ENCODE peak calls at places on chromosomes 16 and 17, in seven cellular contexts. O is mesothelial cell of epicardium, I is fibroblast of mammary gland, G is pancreas, Y is astrocyte of the spinal cord, P is fibroblast of lung, V is H9. F is an unnamed sample.

GRCh38 chr17:77724876-77725615 is 233.5 kb upstream of the TNRC6C start:
- DNase-seq in O (no peak), I (no peak), G (no peak), Y (no peak), P (no peak), V (peak), F (no peak)

GRCh38 chr17:21301593-21302550 is 17.4 kb downstream of the MAP2K3 start:
- DNase-seq in O (no peak), I (no peak), G (peak), Y (no peak), P (no peak), V (no peak), F (no peak)

GRCh38 chr17:69067274-69068047 is 6.7 kb upstream of the ABCA9 start:
- DNase-seq in O (no peak), I (no peak), G (no peak), Y (no peak), P (no peak), V (peak), F (no peak)

GRCh38 chr17:82314721-82315605 is 2.4 kb downstream of the CD7 start:
- DNase-seq in O (no peak), I (no peak), G (no peak), Y (no peak), P (no peak), V (no peak), F (no peak)

GRCh38 chr17:79041723-79042420 is 17.9 kb downstream of the C1QTNF1 start:
- DNase-seq in O (no peak), I (peak), G (no peak), Y (no peak), P (no peak), V (no peak), F (no peak)

GRCh38 chr17:59786536-59787319 is 79.3 kb downstream of the VMP1 start:
- DNase-seq in O (no peak), I (peak), G (no peak), Y (peak), P (peak), V (peak), F (peak)

GRCh38 chr16:56481468-56482112 is 30.2 kb downstream of the OGFOD1 start:
- DNase-seq in O (no peak), I (peak), G (no peak), Y (peak), P (peak), V (no peak), F (no peak)

GRCh38 chr16:17451835-17452234 is 18.9 kb downstream of the XYLT1 start:
- DNase-seq in O (no peak), I (no peak), G (no peak), Y (no peak), P (no peak), V (no peak), F (no peak)

GRCh38 chr16:28136751-28137434 is 73.4 kb upstream of the GSG1L start:
- DNase-seq in O (no peak), I (no peak), G (no peak), Y (no peak), P (no peak), V (no peak), F (no peak)

GRCh38 chr17:35086931-35087573 is 23.5 kb upstream of the RFFL start:
- DNase-seq in O (no peak), I (no peak), G (no peak), Y (no peak), P (no peak), V (no peak), F (no peak)

GRCh38 chr17:72943826-72944689 is 148.4 kb downstream of the SLC39A11 start:
- DNase-seq in O (no peak), I (peak), G (no peak), Y (no peak), P (no peak), V (no peak), F (no peak)

GRCh38 chr17:9936075-9936474 is 31.0 kb upstream of the RCVRN start:
- DNase-seq in O (no peak), I (no peak), G (no peak), Y (no peak), P (no peak), V (no peak), F (no peak)

GRCh38 chr17:70552230-70552981 is 383.1 kb downstream of the KCNJ2 start:
- DNase-seq in O (no peak), I (peak), G (no peak), Y (peak), P (peak), V (peak), F (no peak)

GRCh38 chr16:24977673-24978065 is 37.5 kb downstream of the ARHGAP17 start:
- DNase-seq in O (no peak), I (peak), G (no peak), Y (peak), P (peak), V (no peak), F (no peak)

GRCh38 chr16:85168732-85169256 is 56.5 kb upstream of the CIBAR2 start:
- DNase-seq in O (no peak), I (peak), G (peak), Y (no peak), P (peak), V (no peak), F (no peak)

GRCh38 chr16:5158494-5158893 is 60.9 kb upstream of the EEF2KMT start:
- DNase-seq in O (no peak), I (no peak), G (no peak), Y (no peak), P (no peak), V (no peak), F (no peak)

GRCh38 chr16:85222151-85222863 is 110.0 kb upstream of the CIBAR2 start:
- DNase-seq in O (no peak), I (no peak), G (no peak), Y (peak), P (peak), V (no peak), F (no peak)

GRCh38 chr17:17044846-17045561 is 2.7 kb downstream of the MPRIP start:
- DNase-seq in O (no peak), I (peak), G (no peak), Y (peak), P (peak), V (peak), F (peak)

GRCh38 chr17:50060951-50061712 is 5.2 kb downstream of the ITGA3 start:
- DNase-seq in O (no peak), I (peak), G (no peak), Y (peak), P (peak), V (no peak), F (no peak)

GRCh38 chr16:22646948-22647556 is 136.4 kb downstream of the NPIPB5 start:
- DNase-seq in O (no peak), I (no peak), G (no peak), Y (no peak), P (no peak), V (peak), F (no peak)

GRCh38 chr17:68491864-68492263 is 20.4 kb upstream of the PRKAR1A start:
- DNase-seq in O (no peak), I (peak), G (no peak), Y (no peak), P (no peak), V (no peak), F (no peak)

GRCh38 chr16:73601911-73602310 is 554.0 kb upstream of the ZFHX3 start:
- DNase-seq in O (no peak), I (no peak), G (no peak), Y (no peak), P (no peak), V (no peak), F (no peak)
- TF ChIP-seq CTCF in O (no peak), I (no peak), G (no peak), Y (no peak), P (no peak), V (no peak), F (no peak)

GRCh38 chr17:8185580-8186445 is 4.2 kb downstream of the BORCS6 start:
- DNase-seq in O (peak), I (peak), G (peak), Y (peak), P (peak), V (peak), F (peak)

GRCh38 chr17:8187517-8188407 is 2.2 kb downstream of the BORCS6 start:
- DNase-seq in O (peak), I (peak), G (peak), Y (peak), P (peak), V (peak), F (peak)

GRCh38 chr17:8188408-8188839 is 1.6 kb downstream of the BORCS6 start:
- DNase-seq in O (no peak), I (no peak), G (peak), Y (no peak), P (no peak), V (no peak), F (no peak)

GRCh38 chr17:8186787-8187516 is 3.0 kb downstream of the BORCS6 start:
- DNase-seq in O (peak), I (peak), G (peak), Y (peak), P (peak), V (peak), F (peak)

DNA sequence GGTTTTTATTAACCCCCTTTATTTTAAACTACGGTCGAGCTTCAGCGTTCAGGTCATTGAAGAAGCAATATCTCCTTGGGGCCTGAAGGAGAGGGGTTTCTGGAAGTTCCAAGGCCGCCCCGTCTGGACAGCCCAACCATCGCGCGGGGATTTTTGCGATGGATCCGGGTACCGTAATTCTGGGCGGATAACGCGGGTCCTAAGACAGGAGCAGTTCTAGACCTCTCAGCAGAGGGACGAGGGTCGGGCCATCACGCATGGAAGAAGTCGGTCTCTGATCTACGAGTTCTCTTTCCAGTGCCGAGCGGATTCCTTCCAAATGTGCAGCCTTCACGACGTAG is 3.6 kb downstream of the BORCS6 start:
- DNase-seq in O (no peak), I (no peak), G (no peak), Y (no peak), P (no peak), V (no peak), F (no peak)
- TF ChIP-seq CTCF in O (peak), I (no peak), G (no peak), Y (no peak), P (no peak), V (no peak), F (no peak)

GRCh38 chr16:14378684-14379467 is 251.2 kb downstream of the PARN start:
- DNase-seq in O (no peak), I (peak), G (no peak), Y (peak), P (no peak), V (no peak), F (no peak)
- TF ChIP-seq CTCF in O (no peak), I (peak), G (no peak), Y (no peak), P (no peak), V (no peak), F (no peak)

GRCh38 chr16:50367777-50368409 is 895 bp downstream of the BRD7 start:
- DNase-seq in O (no peak), I (peak), G (no peak), Y (no peak), P (no peak), V (no peak), F (no peak)
- TF ChIP-seq CTCF in O (no peak), I (no peak), G (no peak), Y (no peak), P (no peak), V (no peak), F (no peak)

GRCh38 chr16:47774661-47775060 is 313.5 kb downstream of the PHKB start:
- DNase-seq in O (no peak), I (peak), G (no peak), Y (peak), P (peak), V (peak), F (no peak)
- TF ChIP-seq CTCF in O (no peak), I (no peak), G (no peak), Y (peak), P (peak), V (peak), F (no peak)

GRCh38 chr17:56751145-56751743 is 82.5 kb downstream of the C17orf67 start:
- DNase-seq in O (no peak), I (no peak), G (no peak), Y (no peak), P (no peak), V (peak), F (no peak)
- TF ChIP-seq CTCF in O (no peak), I (no peak), G (no peak), Y (peak), P (no peak), V (peak), F (no peak)

GRCh38 chr16:75131081-75131480 is 14.5 kb upstream of the LDHD start:
- DNase-seq in O (no peak), I (no peak), G (no peak), Y (no peak), P (no peak), V (no peak), F (no peak)

GRCh38 chr16:75127713-75128415 is 11.3 kb upstream of the LDHD start:
- DNase-seq in O (no peak), I (no peak), G (no peak), Y (no peak), P (no peak), V (no peak), F (no peak)

GRCh38 chr16:75130150-75130771 is 13.7 kb upstream of the LDHD start:
- DNase-seq in O (no peak), I (no peak), G (no peak), Y (no peak), P (no peak), V (peak), F (no peak)
- TF ChIP-seq CTCF in O (no peak), I (no peak), G (no peak), Y (peak), P (no peak), V (peak), F (no peak)

GRCh38 chr17:7632492-7632894 is 2.6 kb downstream of the SHBG start:
- DNase-seq in O (no peak), I (peak), G (no peak), Y (peak), P (peak), V (peak), F (no peak)
- TF ChIP-seq CTCF in O (peak), I (peak), G (peak), Y (peak), P (peak), V (peak), F (no peak)

DNA sequence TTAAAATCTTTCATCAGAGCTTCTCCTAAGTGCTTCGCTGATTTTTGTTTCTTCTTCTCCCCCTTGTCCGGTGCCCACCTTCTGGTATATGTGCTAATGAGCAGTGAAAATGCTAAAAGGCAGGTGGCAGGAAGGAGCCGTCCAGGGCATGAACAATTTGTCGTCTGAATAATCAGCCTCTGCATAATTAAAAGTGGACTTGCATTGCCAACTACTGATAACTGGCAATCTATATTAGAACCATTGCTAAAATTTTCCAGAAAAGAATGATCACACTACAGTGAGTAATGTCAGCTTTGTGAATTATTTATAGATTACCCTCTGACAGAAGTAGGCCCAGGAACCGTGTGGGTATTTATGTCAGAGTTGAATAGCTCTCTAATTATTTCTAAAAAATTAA is 28.1 kb downstream of the SERPINF1 start:
- DNase-seq in O (no peak), I (no peak), G (no peak), Y (no peak), P (no peak), V (no peak), F (no peak)
- TF ChIP-seq CTCF in O (no peak), I (no peak), G (no peak), Y (no peak), P (no peak), V (no peak), F (no peak)